ENCODE peak calls at places on chromosomes 2 and 18, in eight cellular contexts. O, R, X, T, A, D, Q and M are unnamed samples.

GRCh38 chr2:226603606-226604005 is 196.0 kb downstream of the IRS1 start:
- DNase-seq in O (no peak), R (no peak), X (no peak), T (no peak), A (no peak), D (no peak), Q (no peak), M (no peak)

GRCh38 chr2:208501217-208501616 is 94.6 kb downstream of the PTH2R start:
- DNase-seq in O (peak; percentile 38), R (peak; percentile 1), X (no peak), T (no peak), A (no peak), D (no peak), Q (no peak), M (peak; percentile 91)

GRCh38 chr18:55579471-55579870 is 8.5 kb downstream of the TCF4 start:
- DNase-seq in O (no peak), R (no peak), X (no peak), T (no peak), A (no peak), D (no peak), Q (no peak), M (no peak)

GRCh38 chr2:62783679-62784078 is 78.2 kb downstream of the EHBP1 start:
- DNase-seq in O (no peak), R (no peak), X (no peak), T (no peak), A (no peak), D (no peak), Q (no peak), M (no peak)

GRCh38 chr2:104375206-104375605 is 478.7 kb upstream of the POU3F3 start:
- DNase-seq in O (no peak), R (no peak), X (no peak), T (no peak), A (no peak), D (no peak), Q (no peak), M (no peak)

GRCh38 chr2:73851274-73851673 is 22.5 kb downstream of the STAMBP start:
- DNase-seq in O (no peak), R (no peak), X (peak; percentile 30), T (peak; percentile 56), A (no peak), D (no peak), Q (no peak), M (no peak)

GRCh38 chr2:240620149-240620731 is 5.0 kb upstream of the GPR35 start:
- DNase-seq in O (no peak), R (no peak), X (no peak), T (no peak), A (no peak), D (no peak), Q (no peak), M (no peak)

GRCh38 chr2:196263181-196263747 is 91.9 kb upstream of the STK17B start:
- DNase-seq in O (no peak), R (no peak), X (peak; percentile 72), T (no peak), A (peak; percentile 64), D (peak; percentile 48), Q (no peak), M (no peak)

GRCh38 chr18:11845653-11846052 is 5.6 kb upstream of the CHMP1B start:
- DNase-seq in O (no peak), R (no peak), X (no peak), T (no peak), A (peak; percentile 13), D (no peak), Q (no peak), M (no peak)

GRCh38 chr2:186345745-186346144 is 140.3 kb upstream of the ZC3H15 start:
- DNase-seq in O (no peak), R (no peak), X (no peak), T (no peak), A (no peak), D (no peak), Q (no peak), M (no peak)

GRCh38 chr2:127674241-127675209 is 805 bp downstream of the LIMS2 start:
- DNase-seq in O (no peak), R (no peak), X (no peak), T (peak; percentile 21), A (peak; percentile 11), D (peak; percentile 53), Q (no peak), M (no peak)

GRCh38 chr18:8895987-8896619 is 190.7 kb downstream of the MTCL1 start:
- DNase-seq in O (no peak), R (peak; percentile 96), X (no peak), T (peak; percentile 44), A (peak; percentile 99), D (no peak), Q (no peak), M (no peak)

GRCh38 chr18:31661965-31662364 is 22.4 kb downstream of the B4GALT6 start:
- DNase-seq in O (no peak), R (peak; percentile 69), X (no peak), T (no peak), A (peak; percentile 37), D (no peak), Q (no peak), M (no peak)

GRCh38 chr2:107263596-107264090 is 377.7 kb upstream of the ST6GAL2 start:
- DNase-seq in O (no peak), R (no peak), X (no peak), T (no peak), A (no peak), D (no peak), Q (no peak), M (no peak)

GRCh38 chr18:56197460-56197859 is 440.9 kb downstream of the TXNL1 start:
- DNase-seq in O (no peak), R (no peak), X (no peak), T (no peak), A (no peak), D (no peak), Q (no peak), M (no peak)

GRCh38 chr2:207891222-207891844 is 121.6 kb upstream of the FZD5 start:
- DNase-seq in O (no peak), R (no peak), X (no peak), T (no peak), A (no peak), D (no peak), Q (no peak), M (no peak)

GRCh38 chr18:8882632-8883408 is 177.5 kb downstream of the MTCL1 start:
- DNase-seq in O (no peak), R (peak; percentile 23), X (peak; percentile 80), T (peak; percentile 21), A (no peak), D (no peak), Q (no peak), M (no peak)

GRCh38 chr2:168633895-168634294 is 168.5 kb upstream of the NOSTRIN start:
- DNase-seq in O (no peak), R (no peak), X (no peak), T (no peak), A (no peak), D (no peak), Q (no peak), M (no peak)

GRCh38 chr18:48877941-48878340 is 72.8 kb downstream of the SMAD7 start:
- DNase-seq in O (no peak), R (no peak), X (no peak), T (no peak), A (no peak), D (no peak), Q (no peak), M (no peak)

GRCh38 chr2:20635096-20635475 is 15.8 kb downstream of the HS1BP3 start:
- DNase-seq in O (no peak), R (no peak), X (no peak), T (no peak), A (no peak), D (no peak), Q (no peak), M (no peak)

GRCh38 chr2:69422198-69422597 is 15.0 kb downstream of the NFU1 start:
- DNase-seq in O (no peak), R (no peak), X (no peak), T (no peak), A (no peak), D (no peak), Q (no peak), M (no peak)

GRCh38 chr2:207107551-207107950 is 58.2 kb downstream of the KLF7 start:
- DNase-seq in O (peak; percentile 63), R (no peak), X (no peak), T (no peak), A (no peak), D (no peak), Q (no peak), M (peak; percentile 36)

GRCh38 chr2:14459927-14460326 is 172.6 kb upstream of the LRATD1 start:
- DNase-seq in O (no peak), R (no peak), X (no peak), T (no peak), A (no peak), D (no peak), Q (no peak), M (no peak)

GRCh38 chr2:173752152-173752551 is 213.0 kb downstream of the SP3 start:
- DNase-seq in O (peak; percentile 10), R (peak; percentile 20), X (peak; percentile 53), T (peak; percentile 25), A (peak; percentile 15), D (no peak), Q (no peak), M (no peak)

GRCh38 chr2:152491139-152491472 is 156.1 kb downstream of the FMNL2 start:
- DNase-seq in O (no peak), R (peak; percentile 27), X (no peak), T (no peak), A (no peak), D (peak; percentile 49), Q (no peak), M (no peak)

GRCh38 chr18:48879008-48879431 is 71.7 kb downstream of the SMAD7 start:
- DNase-seq in O (no peak), R (no peak), X (no peak), T (no peak), A (no peak), D (peak; percentile 78), Q (no peak), M (no peak)

GRCh38 chr2:60283633-60284032 is 269.8 kb downstream of the BCL11A start:
- DNase-seq in O (no peak), R (no peak), X (no peak), T (no peak), A (no peak), D (no peak), Q (no peak), M (no peak)